ENCODE peak calls at places on chromosomes 6 and 20, in six cellular contexts. One of them, this sample, is unnamed.

GRCh38 chr20:62815066-62815991 is 1.5 kb upstream of the COL9A3 start:
- DNase-seq in fibroblast of mammary gland: peak
- DNase-seq in choroid plexus epithelial cell: peak
- DNase-seq in astrocyte of the spinal cord: no peak
- DNase-seq in heart left ventricle: no peak
- DNase-seq in ovary: no peak
- DNase-seq in this sample: no peak

GRCh38 chr6:139679516-139680179 is 305.2 kb upstream of the CITED2 start:
- DNase-seq in fibroblast of mammary gland: peak
- DNase-seq in choroid plexus epithelial cell: peak
- DNase-seq in astrocyte of the spinal cord: peak
- DNase-seq in heart left ventricle: no peak
- DNase-seq in ovary: no peak
- DNase-seq in this sample: no peak

GRCh38 chr6:39568896-39569295 is 156.3 kb downstream of the KIF6 start:
- DNase-seq in fibroblast of mammary gland: peak
- DNase-seq in choroid plexus epithelial cell: peak
- DNase-seq in astrocyte of the spinal cord: peak
- DNase-seq in heart left ventricle: no peak
- DNase-seq in ovary: no peak
- DNase-seq in this sample: peak

GRCh38 chr20:44979090-44979621 is 12.8 kb downstream of the STK4 start:
- DNase-seq in fibroblast of mammary gland: no peak
- DNase-seq in choroid plexus epithelial cell: peak
- DNase-seq in astrocyte of the spinal cord: peak
- DNase-seq in heart left ventricle: no peak
- DNase-seq in ovary: no peak
- DNase-seq in this sample: no peak

GRCh38 chr6:108560463-108561308 is at the start of gene FOXO3:
- DNase-seq in fibroblast of mammary gland: peak
- DNase-seq in choroid plexus epithelial cell: peak
- DNase-seq in astrocyte of the spinal cord: peak
- DNase-seq in heart left ventricle: peak
- DNase-seq in ovary: peak
- DNase-seq in this sample: peak

GRCh38 chr20:1033751-1034419 is 31.8 kb upstream of the RSPO4 start:
- DNase-seq in fibroblast of mammary gland: no peak
- DNase-seq in choroid plexus epithelial cell: no peak
- DNase-seq in astrocyte of the spinal cord: no peak
- DNase-seq in heart left ventricle: no peak
- DNase-seq in ovary: no peak
- DNase-seq in this sample: no peak

GRCh38 chr20:44491635-44492395 is 16.1 kb downstream of the TTPAL start:
- DNase-seq in fibroblast of mammary gland: peak
- DNase-seq in choroid plexus epithelial cell: peak
- DNase-seq in astrocyte of the spinal cord: peak
- DNase-seq in heart left ventricle: no peak
- DNase-seq in ovary: peak
- DNase-seq in this sample: peak

GRCh38 chr20:19288061-19288460 is 75.6 kb downstream of the SLC24A3 start:
- DNase-seq in fibroblast of mammary gland: no peak
- DNase-seq in choroid plexus epithelial cell: peak
- DNase-seq in astrocyte of the spinal cord: peak
- DNase-seq in heart left ventricle: no peak
- DNase-seq in ovary: no peak
- DNase-seq in this sample: no peak

GRCh38 chr6:144844596-144844995 is 559.5 kb downstream of the UTRN start:
- DNase-seq in fibroblast of mammary gland: no peak
- DNase-seq in choroid plexus epithelial cell: no peak
- DNase-seq in astrocyte of the spinal cord: no peak
- DNase-seq in heart left ventricle: no peak
- DNase-seq in ovary: no peak
- DNase-seq in this sample: no peak

GRCh38 chr20:63065911-63066310 is 59.1 kb upstream of the BHLHE23 start:
- DNase-seq in fibroblast of mammary gland: no peak
- DNase-seq in choroid plexus epithelial cell: no peak
- DNase-seq in astrocyte of the spinal cord: no peak
- DNase-seq in heart left ventricle: no peak
- DNase-seq in ovary: no peak
- DNase-seq in this sample: no peak

GRCh38 chr6:44002591-44003344 is 124.5 kb downstream of the MRPL14 start:
- DNase-seq in fibroblast of mammary gland: peak
- DNase-seq in choroid plexus epithelial cell: peak
- DNase-seq in astrocyte of the spinal cord: peak
- DNase-seq in heart left ventricle: peak
- DNase-seq in ovary: peak
- DNase-seq in this sample: no peak

GRCh38 chr6:38248500-38249234 is 391.1 kb downstream of the BTBD9 start:
- DNase-seq in fibroblast of mammary gland: peak
- DNase-seq in choroid plexus epithelial cell: no peak
- DNase-seq in astrocyte of the spinal cord: no peak
- DNase-seq in heart left ventricle: no peak
- DNase-seq in ovary: no peak
- DNase-seq in this sample: no peak

GRCh38 chr6:169854813-169855212 is 103.4 kb downstream of the ERMARD start:
- DNase-seq in fibroblast of mammary gland: no peak
- DNase-seq in choroid plexus epithelial cell: no peak
- DNase-seq in astrocyte of the spinal cord: no peak
- DNase-seq in heart left ventricle: no peak
- DNase-seq in ovary: no peak
- DNase-seq in this sample: no peak

GRCh38 chr6:142350309-142350708 is 48.5 kb downstream of the ADGRG6 start:
- DNase-seq in fibroblast of mammary gland: no peak
- DNase-seq in choroid plexus epithelial cell: no peak
- DNase-seq in astrocyte of the spinal cord: no peak
- DNase-seq in heart left ventricle: no peak
- DNase-seq in ovary: no peak
- DNase-seq in this sample: no peak

GRCh38 chr6:134446901-134447300 is 129.0 kb upstream of the SGK1 start:
- DNase-seq in fibroblast of mammary gland: peak
- DNase-seq in choroid plexus epithelial cell: no peak
- DNase-seq in astrocyte of the spinal cord: no peak
- DNase-seq in heart left ventricle: no peak
- DNase-seq in ovary: no peak
- DNase-seq in this sample: no peak

GRCh38 chr6:134447883-134448387 is 130.0 kb upstream of the SGK1 start:
- DNase-seq in fibroblast of mammary gland: peak
- DNase-seq in choroid plexus epithelial cell: peak
- DNase-seq in astrocyte of the spinal cord: peak
- DNase-seq in heart left ventricle: no peak
- DNase-seq in ovary: no peak
- DNase-seq in this sample: peak

GRCh38 chr6:134447423-134447822 is 129.5 kb upstream of the SGK1 start:
- DNase-seq in fibroblast of mammary gland: peak
- DNase-seq in choroid plexus epithelial cell: peak
- DNase-seq in astrocyte of the spinal cord: peak
- DNase-seq in heart left ventricle: no peak
- DNase-seq in ovary: no peak
- DNase-seq in this sample: no peak

GRCh38 chr6:134449004-134449403 is 131.1 kb upstream of the SGK1 start:
- DNase-seq in fibroblast of mammary gland: no peak
- DNase-seq in choroid plexus epithelial cell: no peak
- DNase-seq in astrocyte of the spinal cord: no peak
- DNase-seq in heart left ventricle: no peak
- DNase-seq in ovary: no peak
- DNase-seq in this sample: no peak

DNA sequence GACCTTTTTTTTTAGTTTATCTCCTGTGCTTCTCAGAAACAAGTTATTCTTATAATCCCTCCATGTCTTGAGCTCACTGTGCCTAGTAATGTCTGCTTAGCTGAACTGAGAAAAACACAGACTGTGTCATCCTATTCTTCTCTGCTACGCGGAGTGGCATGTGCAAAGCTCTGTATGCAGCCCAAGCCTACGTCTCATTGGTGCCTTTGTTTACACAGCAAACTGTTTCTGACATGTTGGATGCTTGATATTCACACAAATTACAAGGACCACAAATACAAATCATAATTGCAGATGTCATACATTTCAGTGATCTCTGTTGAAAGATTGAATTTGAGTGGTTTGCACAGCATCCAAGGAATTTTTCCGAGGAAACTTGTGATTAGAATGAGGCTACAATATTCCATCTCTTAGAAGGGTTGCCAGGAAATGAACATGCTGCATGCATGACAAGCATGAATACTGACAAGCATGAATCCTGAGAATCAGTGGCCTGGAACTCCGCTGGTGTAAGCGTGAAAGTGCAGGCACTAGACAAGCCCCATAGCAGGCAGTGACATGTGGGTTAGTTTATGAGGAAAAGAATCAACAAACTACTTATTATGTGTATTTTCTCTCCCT is 128.4 kb upstream of the SGK1 start:
- DNase-seq in fibroblast of mammary gland: peak
- DNase-seq in choroid plexus epithelial cell: peak
- DNase-seq in astrocyte of the spinal cord: peak
- DNase-seq in heart left ventricle: no peak
- DNase-seq in ovary: no peak
- DNase-seq in this sample: no peak
- H3K4me3 ChIP-seq in fibroblast of mammary gland: no peak
- H3K4me3 ChIP-seq in choroid plexus epithelial cell: no peak
- H3K4me3 ChIP-seq in astrocyte of the spinal cord: no peak
- H3K4me3 ChIP-seq in heart left ventricle: no peak
- H3K4me3 ChIP-seq in ovary: no peak
- H3K4me3 ChIP-seq in this sample: no peak

DNA sequence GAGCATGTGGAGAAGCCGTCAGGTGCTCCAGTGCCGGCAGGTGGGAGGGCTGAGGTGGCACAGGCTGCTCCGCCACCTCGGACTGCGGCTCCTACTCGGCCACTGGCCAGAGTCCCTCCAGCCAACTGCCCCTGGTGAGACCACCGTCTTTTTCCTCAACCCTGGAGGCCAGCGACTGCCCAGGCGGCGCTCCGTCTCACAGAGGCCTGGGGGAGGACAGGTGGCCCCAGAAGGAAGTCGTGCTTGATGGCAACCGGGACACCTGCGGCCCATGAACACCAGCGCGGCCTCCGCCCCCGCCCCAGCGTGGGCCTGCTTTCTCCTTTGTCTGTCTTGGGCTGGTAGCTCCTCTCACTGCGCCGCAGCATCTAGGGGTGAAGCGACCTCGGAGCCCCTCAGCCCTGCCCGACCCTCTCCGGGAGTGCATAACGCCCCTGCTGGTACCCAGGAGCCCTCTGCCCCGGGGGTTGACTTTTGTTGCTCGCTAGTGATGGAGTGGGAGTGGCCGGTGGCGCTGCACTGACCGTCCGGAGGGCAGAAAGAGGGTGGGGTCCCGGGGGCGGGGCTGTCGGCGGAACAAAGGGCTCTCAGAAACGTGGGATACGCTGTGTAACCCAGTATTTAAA is 706 bp upstream of the TUBB2B start:
- DNase-seq in fibroblast of mammary gland: no peak
- DNase-seq in choroid plexus epithelial cell: no peak
- DNase-seq in astrocyte of the spinal cord: no peak
- DNase-seq in heart left ventricle: no peak
- DNase-seq in ovary: no peak
- DNase-seq in this sample: no peak
- H3K4me3 ChIP-seq in fibroblast of mammary gland: no peak
- H3K4me3 ChIP-seq in choroid plexus epithelial cell: no peak
- H3K4me3 ChIP-seq in astrocyte of the spinal cord: peak
- H3K4me3 ChIP-seq in heart left ventricle: peak
- H3K4me3 ChIP-seq in ovary: peak
- H3K4me3 ChIP-seq in this sample: peak

DNA sequence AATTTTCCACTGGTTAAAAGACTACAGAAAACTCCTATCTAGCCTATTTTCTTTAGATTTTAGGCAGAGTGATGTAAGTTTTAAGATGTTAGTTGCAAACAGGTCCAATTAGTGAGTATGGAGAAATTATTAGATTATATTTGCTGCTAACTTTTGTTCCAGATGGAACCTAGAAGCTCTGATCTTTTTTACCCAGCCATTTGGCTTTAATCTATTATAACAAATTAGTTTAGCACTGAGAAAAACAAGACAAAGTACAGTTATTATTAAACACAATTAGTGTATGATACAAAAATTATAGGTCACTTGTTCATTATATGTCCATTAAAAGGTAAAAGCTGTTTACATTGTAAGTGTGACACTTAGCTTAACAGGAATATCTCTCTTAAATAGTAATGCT is 2.5 kb downstream of the FAM162B start:
- DNase-seq in fibroblast of mammary gland: no peak
- DNase-seq in choroid plexus epithelial cell: no peak
- DNase-seq in astrocyte of the spinal cord: no peak
- DNase-seq in heart left ventricle: no peak
- DNase-seq in ovary: no peak
- DNase-seq in this sample: no peak
- H3K4me3 ChIP-seq in fibroblast of mammary gland: no peak
- H3K4me3 ChIP-seq in choroid plexus epithelial cell: no peak
- H3K4me3 ChIP-seq in astrocyte of the spinal cord: no peak
- H3K4me3 ChIP-seq in heart left ventricle: peak
- H3K4me3 ChIP-seq in ovary: no peak
- H3K4me3 ChIP-seq in this sample: no peak

GRCh38 chr6:166570929-166571699 is 15.4 kb downstream of the RAMACL start:
- DNase-seq in fibroblast of mammary gland: no peak
- DNase-seq in choroid plexus epithelial cell: no peak
- DNase-seq in astrocyte of the spinal cord: no peak
- DNase-seq in heart left ventricle: no peak
- DNase-seq in ovary: no peak
- DNase-seq in this sample: no peak

GRCh38 chr6:166569206-166569605 is 17.3 kb downstream of the RAMACL start:
- DNase-seq in fibroblast of mammary gland: no peak
- DNase-seq in choroid plexus epithelial cell: no peak
- DNase-seq in astrocyte of the spinal cord: no peak
- DNase-seq in heart left ventricle: no peak
- DNase-seq in ovary: no peak
- DNase-seq in this sample: no peak

GRCh38 chr6:166573456-166574216 is 12.8 kb downstream of the RAMACL start:
- DNase-seq in fibroblast of mammary gland: no peak
- DNase-seq in choroid plexus epithelial cell: no peak
- DNase-seq in astrocyte of the spinal cord: no peak
- DNase-seq in heart left ventricle: no peak
- DNase-seq in ovary: no peak
- DNase-seq in this sample: no peak

GRCh38 chr6:166575190-166575589 is 11.3 kb downstream of the RAMACL start:
- DNase-seq in fibroblast of mammary gland: no peak
- DNase-seq in choroid plexus epithelial cell: no peak
- DNase-seq in astrocyte of the spinal cord: no peak
- DNase-seq in heart left ventricle: peak
- DNase-seq in ovary: peak
- DNase-seq in this sample: no peak

DNA sequence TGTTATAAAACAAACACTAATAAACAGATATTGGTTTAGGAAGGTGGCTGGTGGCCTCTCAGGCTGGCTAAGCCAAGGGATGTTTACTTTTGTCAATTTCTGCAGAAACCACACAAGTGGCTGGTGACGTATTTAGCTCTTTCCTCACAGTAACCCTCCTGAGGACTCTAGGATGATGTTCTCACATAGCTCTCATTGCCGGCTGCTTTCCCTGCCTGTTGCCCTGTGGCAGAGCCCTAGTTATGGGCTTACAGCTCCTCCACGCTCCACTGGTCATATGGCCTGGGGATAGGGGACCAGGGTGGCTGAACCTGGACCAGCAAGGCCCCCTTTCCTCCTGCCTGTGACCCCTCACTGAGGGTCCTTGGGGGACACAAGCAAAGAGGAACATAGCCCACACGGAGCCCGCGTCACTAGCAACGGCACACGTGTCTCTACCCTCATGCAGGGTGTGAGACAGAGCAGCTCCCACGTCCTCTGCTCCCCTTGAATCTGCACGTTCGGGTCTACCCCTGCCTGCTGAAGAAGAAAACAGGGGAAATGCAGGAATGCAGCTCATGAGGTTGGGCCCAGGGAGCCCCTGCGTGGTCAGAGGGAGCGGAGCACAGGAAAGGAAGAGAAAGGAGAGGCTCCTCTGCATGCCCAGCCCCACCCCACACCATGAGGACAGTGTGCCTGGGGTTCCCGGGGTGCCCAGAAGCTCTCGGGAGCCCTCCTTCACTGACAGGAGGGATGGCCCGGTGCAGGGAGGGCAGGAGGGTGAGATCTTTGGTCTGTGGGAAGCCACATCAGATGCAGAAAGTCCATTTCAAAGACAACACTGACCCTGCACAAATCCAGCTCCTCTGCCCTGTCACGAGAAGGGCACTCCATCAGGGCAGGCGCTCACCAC is 13.9 kb downstream of the RAMACL start:
- DNase-seq in fibroblast of mammary gland: peak
- DNase-seq in choroid plexus epithelial cell: peak
- DNase-seq in astrocyte of the spinal cord: peak
- DNase-seq in heart left ventricle: no peak
- DNase-seq in ovary: no peak
- DNase-seq in this sample: peak
- H3K4me3 ChIP-seq in fibroblast of mammary gland: no peak
- H3K4me3 ChIP-seq in choroid plexus epithelial cell: no peak
- H3K4me3 ChIP-seq in astrocyte of the spinal cord: no peak
- H3K4me3 ChIP-seq in heart left ventricle: no peak
- H3K4me3 ChIP-seq in ovary: no peak
- H3K4me3 ChIP-seq in this sample: no peak